ENCODE peak calls at places on chromosomes 12 and 14, in eight cellular contexts. M is Panc1, U is K562, V is HCT116, N is upper lobe of left lung, T is GM23338, E is GM12878, A is HepG2. O is an unnamed sample.

GRCh38 chr12:120887253-120888043 is 16.7 kb downstream of the SPPL3 start:
- ATAC-seq in M (no peak), U (no peak), V (no peak), N (no peak), T (no peak), E (peak; percentile 55), A (no peak), O (no peak)

GRCh38 chr12:47107926-47108325 is 28.2 kb upstream of the AMIGO2 start:
- ATAC-seq in M (no peak), U (no peak), V (no peak), N (no peak), T (no peak), E (no peak), A (no peak), O (no peak)

GRCh38 chr14:102016420-102017090 is 52.2 kb downstream of the DYNC1H1 start:
- ATAC-seq in M (no peak), U (no peak), V (no peak), N (no peak), T (no peak), E (no peak), A (no peak), O (no peak)

GRCh38 chr12:24728366-24728765 is 220.5 kb downstream of the BCAT1 start:
- ATAC-seq in M (no peak), U (peak; percentile 55), V (no peak), N (no peak), T (no peak), E (peak; percentile 82), A (no peak), O (no peak)

GRCh38 chr12:15453613-15454012 is 131.3 kb downstream of the PTPRO start:
- ATAC-seq in M (no peak), U (no peak), V (no peak), N (no peak), T (no peak), E (peak; percentile 73), A (no peak), O (no peak)

GRCh38 chr12:106764738-106765137 is 9.7 kb upstream of the RIC8B start:
- ATAC-seq in M (no peak), U (peak; percentile 24), V (peak; percentile 40), N (no peak), T (no peak), E (no peak), A (peak; percentile 73), O (no peak)

GRCh38 chr12:6267007-6267721 is 43.3 kb upstream of the PLEKHG6 start:
- ATAC-seq in M (no peak), U (no peak), V (no peak), N (peak; percentile 39), T (no peak), E (peak; percentile 77), A (peak; percentile 40), O (peak; percentile 70)

GRCh38 chr12:120757949-120758348 is 32.3 kb downstream of the ACADS start:
- ATAC-seq in M (no peak), U (no peak), V (no peak), N (no peak), T (no peak), E (no peak), A (no peak), O (no peak)

GRCh38 chr14:21084396-21084795 is 14.1 kb downstream of the ZNF219 start:
- ATAC-seq in M (no peak), U (no peak), V (no peak), N (no peak), T (no peak), E (no peak), A (peak; percentile 20), O (no peak)

GRCh38 chr14:21087294-21088091 is 11.0 kb downstream of the ZNF219 start:
- ATAC-seq in M (no peak), U (no peak), V (no peak), N (peak; percentile 70), T (peak; percentile 9), E (peak; percentile 29), A (no peak), O (peak; percentile 33)

GRCh38 chr14:21083565-21084325 is 13.6 kb downstream of the ARHGEF40 start:
- ATAC-seq in M (no peak), U (no peak), V (no peak), N (no peak), T (no peak), E (no peak), A (peak; percentile 15), O (no peak)

GRCh38 chr14:21086908-21087293 is 11.6 kb downstream of the ZNF219 start:
- ATAC-seq in M (no peak), U (no peak), V (no peak), N (no peak), T (no peak), E (no peak), A (no peak), O (no peak)

DNA sequence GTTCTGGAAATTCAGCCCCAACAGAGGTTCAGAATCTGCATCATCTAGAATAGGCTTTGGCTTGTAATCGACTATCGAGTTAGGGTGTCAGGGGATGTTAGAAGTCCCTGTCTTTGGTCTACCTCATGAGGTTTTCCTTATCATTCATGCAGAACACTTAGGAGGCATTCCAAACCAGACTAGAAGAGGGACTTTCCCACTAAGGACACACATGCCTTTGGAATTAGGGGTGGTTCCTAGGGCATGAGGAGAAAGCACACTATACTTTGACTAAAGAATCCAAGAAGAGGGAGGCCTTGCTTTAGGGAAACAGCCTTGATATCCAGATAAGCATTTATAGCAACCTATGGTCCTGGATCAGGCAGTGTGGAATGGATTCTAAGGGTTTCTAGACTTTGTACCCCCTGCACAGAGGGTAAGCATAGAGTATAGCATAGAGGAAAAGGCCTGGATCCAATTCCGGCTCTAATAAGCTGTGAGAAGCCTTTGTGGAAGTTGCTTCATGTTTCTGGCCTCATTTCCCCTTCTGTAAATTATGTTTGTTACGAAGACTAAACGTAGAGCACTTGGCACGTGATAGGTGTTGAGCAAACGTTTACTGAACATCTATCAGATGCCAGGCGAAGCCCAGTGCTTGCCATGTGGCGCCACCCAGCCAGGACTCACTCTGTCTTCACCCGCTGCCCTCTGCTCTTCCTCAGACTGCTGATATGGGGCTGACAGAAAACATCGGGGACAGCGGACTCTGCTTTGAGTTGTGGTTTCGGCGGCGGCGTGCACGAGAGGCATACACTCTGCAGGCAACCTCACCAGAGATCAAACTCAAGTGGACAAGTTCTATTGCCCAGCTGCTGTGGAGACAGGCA is 13.2 kb downstream of the ZNF219 start:
- ATAC-seq in M (peak; percentile 51), U (no peak), V (no peak), N (peak; percentile 21), T (no peak), E (no peak), A (peak; percentile 17), O (peak; percentile 41)
- TF ChIP-seq POLR2AphosphoS5 in M (no peak), U (no peak), V (no peak), N (peak; percentile 23), T (no peak), E (no peak), A (no peak), O (peak; percentile 34)

GRCh38 chr14:75001261-75001660 is 1.5 kb upstream of the EIF2B2 start:
- ATAC-seq in M (no peak), U (no peak), V (no peak), N (no peak), T (no peak), E (no peak), A (no peak), O (no peak)

GRCh38 chr14:75005357-75005756 is 2.6 kb downstream of the EIF2B2 start:
- ATAC-seq in M (no peak), U (no peak), V (no peak), N (no peak), T (no peak), E (no peak), A (no peak), O (no peak)

GRCh38 chr14:75003250-75004027 is 718 bp downstream of the EIF2B2 start:
- ATAC-seq in M (peak; percentile 2), U (peak; percentile 10), V (peak; percentile 6), N (no peak), T (peak; percentile 3), E (peak; percentile 2), A (peak; percentile 23), O (peak; percentile 4)

GRCh38 chr14:75001899-75002298 is 822 bp upstream of the EIF2B2 start:
- ATAC-seq in M (no peak), U (no peak), V (no peak), N (no peak), T (no peak), E (no peak), A (no peak), O (no peak)

DNA sequence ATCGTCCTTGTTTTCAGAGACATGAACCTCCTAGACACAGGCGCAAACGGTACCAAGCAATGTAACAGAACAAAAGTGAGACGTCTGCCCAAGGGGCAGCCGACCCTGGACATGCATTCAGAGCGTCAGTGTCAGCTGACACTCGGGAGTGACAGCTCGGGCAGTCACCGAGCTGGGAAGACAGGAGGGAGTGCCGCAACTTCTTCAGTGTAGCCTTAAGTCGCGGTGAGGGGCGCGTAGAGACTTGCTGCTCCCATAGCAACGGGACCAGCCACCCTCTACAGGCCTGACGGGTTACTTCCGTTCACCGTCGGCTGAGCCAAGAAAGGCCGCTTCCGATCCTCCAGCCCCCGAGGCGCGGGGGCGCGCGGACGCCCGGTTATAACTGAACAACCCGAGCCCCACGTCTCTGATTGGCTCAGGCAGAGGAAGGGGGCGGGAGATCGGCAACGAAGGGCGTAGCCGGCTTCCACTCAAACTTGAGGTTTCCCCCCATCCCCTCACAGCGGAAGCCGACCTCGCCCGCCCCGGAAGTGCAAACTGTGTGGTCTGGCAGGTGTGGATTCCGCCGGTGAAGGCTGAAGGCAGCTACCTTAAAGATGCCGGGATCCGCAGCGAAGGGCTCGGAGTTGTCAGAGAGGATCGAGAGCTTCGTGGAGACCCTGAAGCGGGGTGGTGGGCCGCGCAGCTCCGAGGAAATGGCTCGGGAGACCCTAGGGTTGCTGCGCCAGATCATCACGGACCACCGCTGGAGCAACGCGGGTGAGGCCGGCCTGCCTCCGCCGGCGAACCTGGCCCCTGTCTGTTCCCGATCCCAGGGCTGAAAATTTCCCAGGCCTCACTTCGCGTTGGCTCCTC is at the start of gene EIF2B2:
- ATAC-seq in M (peak; percentile 100), U (peak; percentile 98), V (peak; percentile 95), N (peak; percentile 99), T (peak; percentile 99), E (peak; percentile 99), A (peak; percentile 98), O (peak; percentile 100)
- TF ChIP-seq CTCF in M (no peak), U (no peak), V (no peak), N (peak; percentile 60), T (no peak), E (no peak), A (peak; percentile 53), O (peak; percentile 33)

GRCh38 chr14:92392726-92393125 is 69.8 kb downstream of the SLC24A4 start:
- ATAC-seq in M (no peak), U (no peak), V (no peak), N (no peak), T (no peak), E (no peak), A (no peak), O (no peak)

GRCh38 chr14:92386637-92387036 is 63.7 kb downstream of the SLC24A4 start:
- ATAC-seq in M (no peak), U (no peak), V (no peak), N (peak; percentile 73), T (no peak), E (no peak), A (peak; percentile 81), O (no peak)

GRCh38 chr14:92387610-92388009 is 64.6 kb downstream of the SLC24A4 start:
- ATAC-seq in M (no peak), U (no peak), V (no peak), N (no peak), T (no peak), E (no peak), A (peak; percentile 13), O (no peak)

GRCh38 chr14:92389598-92390126 is 66.7 kb downstream of the SLC24A4 start:
- ATAC-seq in M (no peak), U (no peak), V (no peak), N (no peak), T (no peak), E (peak; percentile 36), A (no peak), O (no peak)

DNA sequence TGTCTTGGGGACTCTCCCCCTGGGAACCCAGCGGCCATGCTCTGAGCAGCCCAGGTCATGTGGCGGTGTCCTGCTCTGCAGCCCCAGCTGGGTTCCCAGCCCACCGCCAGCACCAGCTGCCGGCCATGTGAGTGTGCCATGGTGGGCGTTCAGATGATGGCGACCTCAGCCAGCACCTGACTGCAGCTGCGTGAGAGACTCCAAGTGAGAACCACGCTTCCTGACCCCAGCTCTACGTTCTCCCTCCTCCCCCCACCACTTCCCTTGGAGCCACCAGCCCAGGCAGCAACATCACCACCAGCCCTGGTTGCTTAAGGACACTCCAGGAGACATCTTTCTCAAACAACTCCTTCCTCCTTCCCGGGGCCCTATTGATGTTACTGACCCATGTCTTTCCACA is 68.8 kb downstream of the SLC24A4 start:
- ATAC-seq in M (no peak), U (no peak), V (no peak), N (peak; percentile 23), T (no peak), E (no peak), A (no peak), O (no peak)
- H3K4me1 ChIP-seq in M (no peaks in the 10 kb centered on the region), U (no peaks in the 10 kb centered on the region), V (peaks cover 2% of the 10 kb centered on the region), N (peaks cover 4% of the 10 kb centered on the region), T (peaks cover 6% of the 10 kb centered on the region), E (no peaks in the 10 kb centered on the region), A (peaks cover 15% of the 10 kb centered on the region), O (no peaks in the 10 kb centered on the region)

GRCh38 chr12:2894961-2895360 is 4.3 kb downstream of the TULP3 start:
- ATAC-seq in M (no peak), U (no peak), V (no peak), N (no peak), T (no peak), E (no peak), A (no peak), O (no peak)

GRCh38 chr12:2892246-2892645 is 1.6 kb downstream of the TULP3 start:
- ATAC-seq in M (no peak), U (no peak), V (no peak), N (no peak), T (no peak), E (no peak), A (no peak), O (no peak)

GRCh38 chr12:2890388-2891239 is at the start of gene TULP3:
- ATAC-seq in M (peak; percentile 96), U (peak; percentile 98), V (peak; percentile 94), N (peak; percentile 99), T (peak; percentile 94), E (peak; percentile 99), A (peak; percentile 97), O (peak; percentile 98)

GRCh38 chr12:2891240-2892053 is 756 bp downstream of the TULP3 start:
- ATAC-seq in M (peak; percentile 64), U (peak; percentile 46), V (peak; percentile 37), N (peak; percentile 68), T (peak; percentile 50), E (peak; percentile 48), A (peak; percentile 65), O (peak; percentile 40)

DNA sequence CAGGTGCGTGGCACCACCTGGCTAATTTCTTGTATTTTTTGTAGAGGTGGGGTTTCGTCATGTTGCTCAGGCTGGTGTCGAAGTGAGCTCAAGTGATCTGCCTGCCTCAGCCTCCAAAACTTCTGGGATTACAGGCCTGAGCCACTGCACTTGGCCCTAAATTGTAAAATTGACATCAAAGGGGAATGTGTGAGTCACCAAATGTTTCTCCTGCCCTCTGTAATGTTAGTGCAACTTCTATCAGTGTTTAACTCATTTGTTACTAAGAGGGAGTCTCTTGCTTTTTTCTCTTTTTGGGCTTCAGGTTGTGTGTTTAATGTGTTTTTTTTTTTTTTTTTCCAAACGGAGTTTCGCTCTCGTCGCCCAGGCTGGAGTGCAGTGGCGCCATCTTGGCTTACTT is 2.3 kb downstream of the TULP3 start:
- ATAC-seq in M (no peak), U (no peak), V (no peak), N (peak; percentile 19), T (no peak), E (no peak), A (no peak), O (no peak)
- TF ChIP-seq POLR2AphosphoS5 in M (no peak), U (no peak), V (no peak), N (no peak), T (no peak), E (no peak), A (no peak), O (peak; percentile 88)